ENCODE peak calls at places on chromosomes 3 and 15, in six cellular contexts. K, A, C, N, L and V are unnamed samples.
A peak's percentile ranks its signal among the peaks of the same experiment; 100 is the strongest.

GRCh38 chr15:58515807-58516206 is 84.0 kb downstream of the LIPC start:
- DNase-seq in A (no peak), C (no peak), L (no peak), N (peak; percentile 11), K (no peak), V (no peak)

GRCh38 chr3:139281512-139282196 is 62.2 kb upstream of the MRPS22 start:
- DNase-seq in C (no peak), A (no peak), L (no peak), K (no peak), N (no peak), V (peak; percentile 14)

GRCh38 chr15:49645937-49646336 is 25.1 kb downstream of the DTWD1 start:
- DNase-seq in L (peak; percentile 21), N (no peak), C (peak; percentile 32), A (no peak), K (no peak), V (no peak)

GRCh38 chr3:59212128-59212764 is 162.4 kb upstream of the CFAP20DC start:
- DNase-seq in C (peak; percentile 41), L (no peak), N (peak; percentile 41), K (no peak), A (no peak), V (no peak)

GRCh38 chr3:120181632-120182031 is 87.4 kb upstream of the GSK3B start:
- DNase-seq in N (peak; percentile 0), L (no peak), A (no peak), K (no peak), C (no peak), V (no peak)

GRCh38 chr3:149765762-149766334 is 13.6 kb upstream of the COMMD2 start:
- DNase-seq in N (no peak), L (no peak), A (no peak), C (peak; percentile 9), K (no peak), V (no peak)

GRCh38 chr15:82625136-82625535 is 22.0 kb downstream of the CPEB1 start:
- DNase-seq in C (no peak), A (no peak), K (no peak), L (no peak), N (no peak), V (no peak)

GRCh38 chr3:126545544-126545943 is 13.2 kb downstream of the C3orf22 start:
- DNase-seq in A (no peak), N (no peak), C (no peak), K (no peak), L (no peak), V (no peak)

GRCh38 chr3:54225841-54226528 is 103.6 kb downstream of the CACNA2D3 start:
- DNase-seq in L (no peak), N (no peak), K (no peak), C (no peak), A (no peak), V (no peak)

GRCh38 chr15:45664451-45664850 is 29.6 kb downstream of the SQOR start:
- DNase-seq in A (no peak), K (no peak), N (no peak), L (no peak), C (no peak), V (no peak)

GRCh38 chr3:147672035-147672434 is 262.9 kb downstream of the ZIC1 start:
- DNase-seq in A (no peak), N (no peak), C (no peak), L (no peak), K (no peak), V (no peak)

GRCh38 chr15:49712846-49713450 is 92.1 kb downstream of the DTWD1 start:
- DNase-seq in A (no peak), K (no peak), C (no peak), N (no peak), L (no peak), V (no peak)

GRCh38 chr3:65170357-65171090 is 482.7 kb upstream of the ADAMTS9 start:
- DNase-seq in L (peak; percentile 84), A (peak; percentile 70), N (no peak), C (no peak), K (peak; percentile 51), V (peak; percentile 9)

GRCh38 chr15:100761253-100761935 is 118.2 kb upstream of the ALDH1A3 start:
- DNase-seq in L (no peak), N (no peak), C (no peak), A (no peak), K (no peak), V (no peak)

GRCh38 chr15:86568378-86568777 is 488.7 kb downstream of the AGBL1 start:
- DNase-seq in L (no peak), A (no peak), K (no peak), C (no peak), N (no peak), V (no peak)

GRCh38 chr3:132033471-132033870 is 1.3 kb downstream of the CPNE4 start:
- DNase-seq in L (no peak), N (no peak), K (no peak), C (no peak), A (no peak), V (no peak)

GRCh38 chr15:70741677-70742293 is 21.6 kb downstream of the UACA start:
- DNase-seq in A (no peak), L (no peak), C (peak; percentile 80), N (no peak), K (no peak), V (no peak)

GRCh38 chr15:70742928-70743327 is 20.4 kb downstream of the UACA start:
- DNase-seq in N (no peak), L (no peak), K (no peak), A (no peak), C (no peak), V (no peak)

GRCh38 chr15:70741107-70741511 is 22.2 kb downstream of the UACA start:
- DNase-seq in K (no peak), A (no peak), N (no peak), L (peak; percentile 66), C (peak; percentile 57), V (no peak)
- H3K27ac ChIP-seq in K (no peak overlapping the region), A (peak overlapping the region; percentile 57), N (no peak overlapping the region), L (peak overlapping the region; percentile 90), C (peak overlapping the region; percentile 71), V (no peak overlapping the region)

DNA sequence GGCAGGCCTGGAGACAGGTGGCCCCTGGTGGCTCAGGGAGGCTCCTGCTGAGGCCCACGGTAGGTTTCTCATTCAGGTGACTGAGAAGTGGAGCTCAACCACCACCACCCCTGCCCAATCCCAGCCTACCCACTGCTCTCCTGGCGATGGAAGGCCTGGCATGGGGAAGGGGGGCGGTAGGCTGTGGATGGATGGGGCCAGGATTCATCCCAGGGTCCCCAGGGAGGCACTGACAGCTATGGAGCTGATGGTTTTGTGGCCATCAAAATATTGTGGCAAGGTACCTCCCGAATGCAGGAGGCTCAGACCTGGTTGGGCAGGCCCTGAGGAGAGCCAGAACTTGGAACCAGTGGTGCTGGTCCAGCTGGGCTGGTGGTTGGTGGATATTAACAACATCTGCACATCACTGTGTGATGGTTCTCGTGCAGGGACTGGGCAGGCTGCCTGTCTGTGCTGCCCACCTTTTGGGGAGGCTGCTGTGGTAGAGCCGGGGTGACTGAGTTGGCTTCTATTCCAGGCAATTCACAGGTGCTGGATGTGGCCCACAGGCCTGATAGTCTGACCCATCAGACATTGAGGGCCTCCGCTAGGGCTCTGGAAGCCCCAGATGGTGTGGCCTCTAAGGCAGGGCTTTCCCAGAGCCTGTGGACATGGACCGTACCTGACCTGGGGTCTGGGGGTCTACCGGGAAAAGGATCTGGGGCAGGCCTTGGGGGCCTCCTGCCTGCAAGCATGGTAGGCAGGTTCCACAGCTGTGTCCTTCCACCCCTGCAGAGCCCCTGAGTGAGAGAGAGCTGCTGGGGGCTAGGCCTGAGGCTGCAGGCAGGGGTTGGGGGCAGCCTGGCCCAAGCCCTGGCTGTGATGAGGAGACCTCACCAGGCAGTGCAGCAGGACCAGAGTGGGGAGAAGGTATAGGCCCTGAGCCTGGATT is 3.4 kb downstream of the ZBTB47 start:
- DNase-seq in C (no peak), A (no peak), K (no peak), N (no peak), L (no peak), V (no peak)
- H3K27ac ChIP-seq in C (peak overlapping the region; percentile 86), A (no peak overlapping the region), K (no peak overlapping the region), N (no peak overlapping the region), L (peak overlapping the region; percentile 98), V (peak overlapping the region; percentile 92)

GRCh38 chr3:156615592-156616173 is 58.7 kb upstream of the TIPARP start:
- DNase-seq in N (no peak), C (no peak), K (no peak), A (no peak), L (no peak), V (no peak)

GRCh38 chr3:156617145-156617544 is 57.2 kb upstream of the TIPARP start:
- DNase-seq in C (no peak), K (no peak), A (no peak), L (no peak), N (no peak), V (no peak)

GRCh38 chr3:156612906-156613305 is 58.0 kb upstream of the SSR3 start:
- DNase-seq in N (no peak), C (no peak), K (no peak), L (no peak), A (no peak), V (no peak)

GRCh38 chr3:156611870-156612494 is 57.1 kb upstream of the SSR3 start:
- DNase-seq in N (no peak), L (no peak), A (no peak), C (no peak), K (no peak), V (no peak)

DNA sequence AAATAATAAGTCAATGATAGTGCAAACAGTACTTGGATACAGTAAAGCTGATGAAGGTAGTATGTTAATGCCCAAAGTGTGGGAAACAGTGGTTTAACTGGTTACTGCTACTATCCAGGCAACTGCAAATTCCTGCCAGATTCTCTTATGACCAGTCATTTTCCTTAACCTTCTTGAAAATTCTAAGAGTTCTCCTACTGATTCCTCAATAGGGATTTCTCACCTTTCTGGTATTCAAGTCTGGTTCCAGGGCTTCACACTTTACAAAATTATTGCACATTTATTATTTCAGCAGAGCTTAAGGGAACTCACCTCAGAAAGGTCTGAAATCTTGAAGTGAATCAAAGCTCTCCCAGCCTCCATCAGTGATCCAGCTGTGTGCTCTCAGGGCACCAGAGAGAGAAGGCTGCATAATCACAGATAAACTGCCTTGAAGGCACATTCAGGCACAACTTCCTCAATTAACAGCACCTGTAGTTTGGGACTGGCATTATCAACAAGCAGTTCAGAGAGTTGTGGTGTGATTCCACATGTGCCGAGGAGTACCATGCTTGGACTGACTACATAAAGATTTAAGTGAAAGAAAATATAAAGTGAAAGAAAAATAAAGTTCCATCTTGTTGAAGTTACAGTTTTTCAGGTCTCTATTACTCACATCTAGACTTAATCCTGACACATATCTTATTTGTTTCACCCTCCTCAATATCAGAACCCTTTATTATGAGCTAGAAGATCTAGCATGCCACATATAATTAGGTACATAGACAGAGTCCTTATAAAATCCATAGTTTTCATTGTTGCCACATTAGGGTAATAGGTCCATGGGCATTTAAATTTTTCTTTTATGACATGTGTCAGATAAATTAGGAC is 59.5 kb upstream of the TIPARP start:
- DNase-seq in L (no peak), A (no peak), N (no peak), C (no peak), K (no peak), V (no peak)
- H3K27ac ChIP-seq in L (no peak overlapping the region), A (no peak overlapping the region), N (no peak overlapping the region), C (no peak overlapping the region), K (no peak overlapping the region), V (peak overlapping the region; percentile 13)

DNA sequence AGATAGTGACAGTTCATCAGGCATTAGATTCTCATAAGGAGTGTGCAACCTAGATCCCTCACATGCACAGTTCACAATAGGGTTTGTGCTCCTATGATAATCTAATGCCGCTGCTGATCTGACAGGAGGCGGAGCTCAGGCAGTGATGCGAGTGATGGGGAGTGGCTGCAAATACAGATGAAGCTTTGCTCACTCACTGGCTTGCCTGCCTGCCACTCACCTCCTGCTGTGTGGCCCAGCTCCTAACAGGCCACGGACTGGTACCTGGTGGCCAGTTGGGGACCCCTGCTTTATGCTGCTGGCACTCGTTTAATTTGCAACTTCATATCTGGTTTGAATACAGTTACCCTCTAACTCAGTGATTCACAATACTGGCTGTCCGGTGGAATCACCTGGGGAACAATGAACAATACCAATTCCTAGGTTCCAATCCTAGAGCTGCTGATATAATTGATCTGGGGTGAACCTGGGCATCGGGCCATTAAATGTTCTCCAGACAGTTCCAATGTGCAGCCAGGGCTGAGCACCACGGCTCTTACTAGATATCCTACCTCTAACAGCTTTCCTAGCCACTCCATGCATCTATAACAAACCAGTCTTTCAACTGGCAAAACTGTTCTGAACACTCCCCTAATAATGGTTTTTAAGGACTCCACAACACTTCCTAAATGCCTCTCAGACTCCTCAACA is 131.4 kb downstream of the ATP1B3 start:
- DNase-seq in L (no peak), C (no peak), K (no peak), A (no peak), N (no peak), V (no peak)
- H3K27ac ChIP-seq in L (no peak overlapping the region), C (no peak overlapping the region), K (no peak overlapping the region), A (no peak overlapping the region), N (no peak overlapping the region), V (no peak overlapping the region)